ENCODE peak calls at places on chromosome X, in seven cellular contexts. V is stimulated activated CD8-positive, alpha-beta memory T cell treated with anti-CD3 and anti-CD28 coated beads, Interleukin-7, amount 100 ng/mL, for 4 hours; X is stimulated activated CD4-positive, alpha-beta T cell treated with anti-CD3 and anti-CD28 coated beads, Interleukin-15, amount 100 ng/mL, for 24 hours; O is cardiac fibroblast; Z is COR-L47; Y is ELR; A is glutamatergic neuron. W is an unnamed sample.
A peak's percentile ranks its signal among the peaks of the same experiment; 100 is the strongest.

GRCh38 chrX:56733459-56734046 is 4.5 kb downstream of the NBDY start:
- DNase-seq in A (peak; percentile 24), X (peak; percentile 53), V (peak; percentile 29), O (peak; percentile 73), Z (peak; percentile 48), Y (peak; percentile 60), W (no peak)

GRCh38 chrX:78643106-78643505 is 16.0 kb downstream of the RTL3 start:
- DNase-seq in O (no peak), X (no peak), A (no peak), Z (no peak), Y (no peak), V (no peak), W (no peak)

GRCh38 chrX:15866141-15866540 is 11.5 kb upstream of the AP1S2 start:
- DNase-seq in O (no peak), Y (no peak), X (no peak), V (no peak), Z (no peak), A (no peak), W (no peak)

GRCh38 chrX:9942086-9942485 is 25.1 kb upstream of the CLDN34 start:
- DNase-seq in X (peak; percentile 83), V (peak; percentile 45), O (no peak), Y (no peak), A (no peak), Z (no peak), W (no peak)

GRCh38 chrX:107672955-107673378 is 44.7 kb downstream of the PRPS1 start:
- DNase-seq in O (peak; percentile 91), X (peak; percentile 66), Y (peak; percentile 70), Z (peak; percentile 8), V (peak; percentile 70), A (peak; percentile 56), W (no peak)

GRCh38 chrX:267771-268261 is 13.4 kb upstream of the PLCXD1 start:
- DNase-seq in V (no peak), Z (no peak), A (peak; percentile 3), X (no peak), O (no peak), Y (no peak), W (no peak)

GRCh38 chrX:49040376-49040955 is 2.7 kb downstream of the TFE3 start:
- DNase-seq in Y (peak; percentile 59), A (no peak), X (no peak), O (peak; percentile 59), Z (no peak), V (no peak), W (no peak)

GRCh38 chrX:135512508-135513139 is 7.8 kb upstream of the INTS6L start:
- DNase-seq in X (no peak), O (no peak), V (no peak), Y (no peak), A (no peak), Z (no peak), W (no peak)

GRCh38 chrX:53223955-53224859 is 800 bp downstream of the KDM5C start:
- DNase-seq in Z (no peak), A (peak; percentile 23), Y (peak; percentile 86), V (peak; percentile 13), X (peak; percentile 10), O (peak; percentile 62), W (no peak)

GRCh38 chrX:9341305-9342201 is 123.3 kb upstream of the TBL1X start:
- DNase-seq in X (peak; percentile 77), Y (peak; percentile 64), V (peak; percentile 41), O (peak; percentile 69), A (peak; percentile 40), Z (no peak), W (no peak)

GRCh38 chrX:45602151-45602550 is 401.5 kb upstream of the DIPK2B start:
- DNase-seq in X (no peak), O (peak; percentile 50), Z (no peak), Y (no peak), A (no peak), V (no peak), W (no peak)

GRCh38 chrX:11435568-11435967 is 142.4 kb downstream of the AMELX start:
- DNase-seq in V (no peak), X (no peak), Y (peak; percentile 60), A (no peak), Z (no peak), O (peak; percentile 80), W (peak; percentile 36)

W was measured in HFF-Myc.